ENCODE peak calls at places on chromosomes 12 and 14, in four cellular contexts. One of them, this sample, is unnamed.

GRCh38 chr14:34099630-34100029 is 148.8 kb upstream of the EGLN3 start:
- DNase-seq in GM12878: no peak
- DNase-seq in K562: no peak
- DNase-seq in HepG2: no peak
- DNase-seq in this sample: no peak

GRCh38 chr14:94685166-94685581 is 73.0 kb downstream of the SERPINA3 start:
- DNase-seq in GM12878: no peak
- DNase-seq in HepG2: peak; percentile 28
- DNase-seq in K562: no peak
- DNase-seq in this sample: no peak

GRCh38 chr12:130041983-130042812 is 120.1 kb upstream of the FZD10 start:
- DNase-seq in GM12878: no peak
- DNase-seq in K562: peak; percentile 64
- DNase-seq in HepG2: no peak
- DNase-seq in this sample: peak; percentile 68

GRCh38 chr12:91177380-91177779 is 5.2 kb downstream of the DCN start:
- DNase-seq in K562: no peak
- DNase-seq in HepG2: no peak
- DNase-seq in GM12878: no peak
- DNase-seq in this sample: no peak

GRCh38 chr14:55427439-55427838 is 13.0 kb downstream of the TBPL2 start:
- DNase-seq in K562: peak; percentile 30
- DNase-seq in HepG2: no peak
- DNase-seq in GM12878: no peak
- DNase-seq in this sample: no peak

GRCh38 chr14:20667957-20668356 is 16.4 kb upstream of the RNASE4 start:
- DNase-seq in GM12878: peak; percentile 85
- DNase-seq in HepG2: no peak
- DNase-seq in K562: no peak
- DNase-seq in this sample: no peak

GRCh38 chr12:48618541-48618940 is 48.7 kb upstream of the LALBA start:
- DNase-seq in K562: peak; percentile 77
- DNase-seq in HepG2: peak; percentile 58
- DNase-seq in GM12878: peak; percentile 41
- DNase-seq in this sample: peak; percentile 81

GRCh38 chr14:76780875-76781647 is 19.8 kb downstream of the VASH1 start:
- DNase-seq in HepG2: no peak
- DNase-seq in K562: no peak
- DNase-seq in GM12878: no peak
- DNase-seq in this sample: no peak

GRCh38 chr14:35867280-35867629 is 41.1 kb downstream of the BRMS1L start:
- DNase-seq in HepG2: no peak
- DNase-seq in K562: no peak
- DNase-seq in GM12878: no peak
- DNase-seq in this sample: no peak

GRCh38 chr12:131011165-131012079 is 57.7 kb downstream of the ADGRD1 start:
- DNase-seq in HepG2: no peak
- DNase-seq in K562: no peak
- DNase-seq in GM12878: no peak
- DNase-seq in this sample: no peak

GRCh38 chr14:44771495-44771894 is 190.3 kb downstream of the KLHL28 start:
- DNase-seq in GM12878: no peak
- DNase-seq in HepG2: no peak
- DNase-seq in K562: no peak
- DNase-seq in this sample: no peak

GRCh38 chr12:116276433-116277216 is 868 bp downstream of the MED13L start:
- DNase-seq in K562: peak; percentile 48
- DNase-seq in GM12878: no peak
- DNase-seq in HepG2: peak; percentile 71
- DNase-seq in this sample: peak; percentile 61

GRCh38 chr12:98372340-98373018 is 142.9 kb upstream of the TMPO start:
- DNase-seq in HepG2: no peak
- DNase-seq in GM12878: no peak
- DNase-seq in K562: no peak
- DNase-seq in this sample: no peak

GRCh38 chr12:111064982-111065381 is 144.6 kb upstream of the MYL2 start:
- DNase-seq in HepG2: no peak
- DNase-seq in GM12878: no peak
- DNase-seq in K562: no peak
- DNase-seq in this sample: no peak

GRCh38 chr14:74619672-74620131 is 7.7 kb upstream of the LTBP2 start:
- DNase-seq in K562: peak; percentile 28
- DNase-seq in HepG2: peak; percentile 63
- DNase-seq in GM12878: no peak
- DNase-seq in this sample: no peak

GRCh38 chr12:132284618-132285310 is 44.6 kb downstream of the GALNT9 start:
- DNase-seq in GM12878: no peak
- DNase-seq in K562: no peak
- DNase-seq in HepG2: no peak
- DNase-seq in this sample: no peak

GRCh38 chr12:130714091-130714590 is 2.0 kb downstream of the RIMBP2 start:
- DNase-seq in GM12878: no peak
- DNase-seq in HepG2: no peak
- DNase-seq in K562: no peak
- DNase-seq in this sample: no peak

GRCh38 chr12:47078733-47079364 is 572 bp upstream of the PCED1B start:
- DNase-seq in HepG2: no peak
- DNase-seq in K562: no peak
- DNase-seq in GM12878: no peak
- DNase-seq in this sample: no peak

GRCh38 chr12:47282206-47282605 is 202.4 kb upstream of the AMIGO2 start:
- DNase-seq in K562: no peak
- DNase-seq in HepG2: no peak
- DNase-seq in GM12878: no peak
- DNase-seq in this sample: no peak

GRCh38 chr14:21307641-21308040 is 27.8 kb downstream of the RPGRIP1 start:
- DNase-seq in GM12878: no peak
- DNase-seq in K562: no peak
- DNase-seq in HepG2: no peak
- DNase-seq in this sample: no peak

GRCh38 chr14:91835197-91835919 is 32.0 kb downstream of the TC2N start:
- DNase-seq in GM12878: no peak
- DNase-seq in HepG2: no peak
- DNase-seq in K562: no peak
- DNase-seq in this sample: no peak

GRCh38 chr12:11581179-11581755 is 68.2 kb upstream of the ETV6 start:
- DNase-seq in GM12878: no peak
- DNase-seq in HepG2: peak; percentile 50
- DNase-seq in K562: peak; percentile 35
- DNase-seq in this sample: peak; percentile 48

GRCh38 chr14:53043107-53043704 is 92.4 kb upstream of the FERMT2 start:
- DNase-seq in HepG2: no peak
- DNase-seq in K562: no peak
- DNase-seq in GM12878: no peak
- DNase-seq in this sample: no peak

GRCh38 chr14:95666450-95666849 is 19.8 kb upstream of the TCL1B start:
- DNase-seq in HepG2: no peak
- DNase-seq in K562: no peak
- DNase-seq in GM12878: no peak
- DNase-seq in this sample: no peak

DNA sequence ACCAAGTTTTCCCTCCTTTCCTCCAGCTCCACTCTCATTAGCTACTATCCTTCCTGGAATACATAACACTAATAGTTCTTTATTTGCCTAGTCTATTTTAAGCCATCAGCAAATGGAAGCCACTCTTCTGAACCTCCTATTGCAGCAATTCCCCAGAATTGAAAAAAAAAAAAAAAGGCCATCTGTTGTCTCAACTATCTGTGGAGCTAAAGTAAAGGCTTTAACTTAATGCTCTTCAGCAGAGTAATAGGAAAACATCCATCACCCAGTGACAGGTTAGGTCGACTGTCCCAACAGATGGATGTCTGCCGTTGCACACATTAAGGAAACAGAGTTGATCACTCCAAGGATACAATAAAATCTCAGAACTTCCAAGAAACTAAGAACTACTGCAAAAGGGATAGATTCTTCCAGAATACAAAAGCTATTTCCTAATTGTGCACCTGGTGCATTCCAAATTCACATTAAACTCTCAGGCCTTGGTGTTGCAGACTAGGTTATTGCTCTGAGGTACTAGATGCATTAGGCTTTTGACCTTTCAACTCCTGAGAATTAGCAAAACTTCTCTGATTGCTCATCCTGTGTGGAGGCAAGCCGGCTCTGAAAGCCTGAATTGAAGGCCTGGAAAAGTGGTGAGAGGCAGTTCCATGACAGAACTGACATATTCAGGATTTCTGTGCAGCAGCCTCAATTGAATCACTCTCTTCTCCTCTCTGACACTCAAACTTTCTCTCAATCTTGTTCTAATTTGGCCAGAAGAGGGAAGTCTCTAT is 238.4 kb upstream of the HMGA2 start:
- DNase-seq in K562: no peak
- DNase-seq in HepG2: no peak
- DNase-seq in GM12878: no peak
- DNase-seq in this sample: no peak
- TF ChIP-seq NR2C2 in K562: no peak
- TF ChIP-seq NR2C2 in HepG2: no peak
- TF ChIP-seq NR2C2 in GM12878: no peak
- TF ChIP-seq NR2C2 in this sample: no peak

DNA sequence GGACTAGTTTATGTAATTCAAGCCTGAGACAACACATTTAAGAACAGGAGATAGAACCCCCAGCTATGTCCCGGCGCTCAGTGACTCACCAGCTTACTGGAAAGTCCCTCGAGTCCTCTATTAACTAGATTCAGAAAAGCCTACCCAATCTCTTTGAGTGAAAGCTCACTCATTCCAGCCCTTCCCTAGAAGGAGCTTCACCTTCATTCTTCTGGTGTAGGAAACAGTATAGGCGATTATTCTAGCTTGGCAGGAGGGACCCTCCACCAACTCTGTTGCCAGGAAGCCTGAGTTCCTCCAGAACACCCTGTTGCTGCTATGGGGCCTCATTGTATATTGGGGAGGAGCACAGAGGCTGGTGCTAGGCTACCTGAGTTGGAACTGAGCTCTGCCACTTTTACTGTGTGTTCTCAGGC is 57.2 kb upstream of the AEBP2 start:
- DNase-seq in K562: no peak
- DNase-seq in GM12878: peak; percentile 46
- DNase-seq in HepG2: peak; percentile 9
- DNase-seq in this sample: no peak
- TF ChIP-seq NR2C2 in K562: no peak
- TF ChIP-seq NR2C2 in GM12878: no peak
- TF ChIP-seq NR2C2 in HepG2: no peak
- TF ChIP-seq NR2C2 in this sample: no peak

DNA sequence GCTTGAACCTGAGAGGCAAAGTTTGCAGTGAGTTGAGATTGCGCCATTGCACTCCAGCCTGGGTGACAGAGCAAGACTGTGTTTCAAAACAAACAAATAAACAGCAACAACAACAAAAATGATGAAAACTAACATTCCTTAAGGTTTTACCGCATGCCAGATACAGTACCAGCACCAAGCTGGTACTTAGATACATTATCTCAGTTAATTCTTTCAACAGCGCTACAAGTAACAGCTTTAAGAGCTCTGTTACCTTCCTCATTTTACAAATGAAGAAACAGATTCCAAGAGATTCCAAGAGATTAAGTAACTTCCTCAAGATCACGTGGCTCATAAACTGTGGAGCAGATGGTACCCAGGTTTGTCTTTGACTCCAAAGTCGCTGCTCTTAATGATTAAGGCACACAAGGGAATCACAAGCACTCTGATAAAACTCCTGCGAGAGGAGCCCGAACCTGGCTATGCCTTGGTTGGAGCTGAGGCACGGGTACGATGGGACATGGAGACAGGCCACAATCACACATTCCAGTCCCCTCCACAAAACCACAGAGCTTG is 17.8 kb upstream of the PLEK2 start:
- DNase-seq in HepG2: no peak
- DNase-seq in K562: no peak
- DNase-seq in GM12878: no peak
- DNase-seq in this sample: no peak
- TF ChIP-seq NR2C2 in HepG2: no peak
- TF ChIP-seq NR2C2 in K562: no peak
- TF ChIP-seq NR2C2 in GM12878: no peak
- TF ChIP-seq NR2C2 in this sample: no peak

GRCh38 chr12:12973019-12973418 is 21.0 kb upstream of the GPRC5D start:
- DNase-seq in K562: no peak
- DNase-seq in HepG2: no peak
- DNase-seq in GM12878: no peak
- DNase-seq in this sample: no peak

GRCh38 chr12:12976366-12976765 is 23.7 kb downstream of the HEBP1 start:
- DNase-seq in HepG2: no peak
- DNase-seq in GM12878: no peak
- DNase-seq in K562: no peak
- DNase-seq in this sample: no peak

GRCh38 chr12:12977231-12977630 is 22.8 kb downstream of the HEBP1 start:
- DNase-seq in K562: no peak
- DNase-seq in HepG2: no peak
- DNase-seq in GM12878: no peak
- DNase-seq in this sample: no peak

GRCh38 chr12:12974211-12974610 is 22.2 kb upstream of the GPRC5D start:
- DNase-seq in HepG2: no peak
- DNase-seq in GM12878: no peak
- DNase-seq in K562: no peak
- DNase-seq in this sample: no peak

GRCh38 chr12:12975322-12976077 is 23.5 kb upstream of the GPRC5D start:
- DNase-seq in GM12878: no peak
- DNase-seq in HepG2: peak; percentile 41
- DNase-seq in K562: peak; percentile 11
- DNase-seq in this sample: peak; percentile 62
- TF ChIP-seq NR2C2 in GM12878: no peak
- TF ChIP-seq NR2C2 in HepG2: no peak
- TF ChIP-seq NR2C2 in K562: no peak
- TF ChIP-seq NR2C2 in this sample: no peak

GRCh38 chr14:69101331-69101826 is 51.5 kb downstream of the DCAF5 start:
- DNase-seq in K562: peak; percentile 28
- DNase-seq in HepG2: no peak
- DNase-seq in GM12878: no peak
- DNase-seq in this sample: no peak
- TF ChIP-seq NR2C2 in K562: peak; percentile 94
- TF ChIP-seq NR2C2 in HepG2: no peak
- TF ChIP-seq NR2C2 in GM12878: no peak
- TF ChIP-seq NR2C2 in this sample: no peak

DNA sequence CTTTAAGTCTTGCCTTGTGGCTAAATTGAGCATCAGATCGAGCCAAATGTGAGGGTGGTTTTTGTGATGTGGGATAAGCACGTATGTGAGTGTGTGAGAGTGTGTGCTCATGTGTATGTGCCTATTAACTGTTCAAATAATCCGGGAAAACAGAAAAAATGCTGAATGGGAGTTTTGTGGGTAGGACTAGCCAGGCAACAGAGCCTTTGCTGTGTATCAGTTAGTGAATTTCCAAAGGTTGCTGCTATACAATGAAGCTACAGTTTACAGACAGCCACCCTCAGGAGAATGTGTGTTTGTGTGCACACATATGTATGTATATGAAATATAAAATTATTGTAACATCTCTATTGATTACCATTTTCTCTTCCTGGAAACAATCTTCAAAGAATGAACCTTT is 154.0 kb downstream of the SOX5 start:
- DNase-seq in K562: no peak
- DNase-seq in GM12878: no peak
- DNase-seq in HepG2: peak; percentile 2
- DNase-seq in this sample: no peak
- TF ChIP-seq NR2C2 in K562: no peak
- TF ChIP-seq NR2C2 in GM12878: no peak
- TF ChIP-seq NR2C2 in HepG2: no peak
- TF ChIP-seq NR2C2 in this sample: no peak

This sample was measured in WTC11.